ENCODE peak calls at places on chromosomes 1 and 21, in seven cellular contexts. V is brain microvascular endothelial cell; G is PC-9; O is AG10803; X is CD8-positive, alpha-beta T cell; Y is hepatocyte; A is ovary. L is an unnamed sample.

GRCh38 chr1:38815903-38816627 is 43.5 kb downstream of the RRAGC start:
- DNase-seq in X (no peak), A (no peak), G (no peak), Y (no peak), V (no peak), O (no peak), L (no peak)

GRCh38 chr1:11735854-11736745 is at the start of gene AGTRAP:
- DNase-seq in O (peak), A (peak), G (peak), V (peak), Y (peak), X (peak), L (peak)

GRCh38 chr1:78007677-78008341 is 3.1 kb downstream of the DNAJB4 start:
- DNase-seq in A (no peak), X (no peak), Y (no peak), O (no peak), G (no peak), V (no peak), L (no peak)

GRCh38 chr1:169390303-169390702 is 22.3 kb downstream of the BLZF1 start:
- DNase-seq in X (no peak), G (no peak), V (no peak), A (no peak), O (no peak), Y (no peak), L (no peak)

GRCh38 chr1:6409053-6409452 is 10.7 kb downstream of the HES2 start:
- DNase-seq in V (no peak), Y (no peak), O (no peak), X (no peak), G (no peak), A (no peak), L (no peak)

GRCh38 chr1:33903210-33903589 is 39.3 kb downstream of the HMGB4 start:
- DNase-seq in Y (peak), O (peak), V (no peak), A (no peak), X (no peak), G (no peak), L (no peak)

GRCh38 chr1:107896946-107897345 is 68.0 kb downstream of the VAV3 start:
- DNase-seq in A (no peak), X (no peak), G (no peak), O (no peak), V (no peak), Y (no peak), L (no peak)

GRCh38 chr1:94539496-94539895 is 2.1 kb downstream of the F3 start:
- DNase-seq in G (peak), V (peak), A (no peak), X (no peak), O (peak), Y (no peak), L (no peak)

GRCh38 chr1:182716740-182717720 is 32.6 kb upstream of the RGS8 start:
- DNase-seq in V (no peak), A (no peak), X (no peak), Y (no peak), G (no peak), O (no peak), L (no peak)

GRCh38 chr1:198462365-198463025 is 78.0 kb downstream of the ATP6V1G3 start:
- DNase-seq in X (no peak), V (peak), A (no peak), G (no peak), O (peak), Y (no peak), L (no peak)

GRCh38 chr21:28776251-28776650 is 216.4 kb downstream of the LTN1 start:
- DNase-seq in G (no peak), A (no peak), O (peak), Y (no peak), X (no peak), V (peak), L (no peak)

GRCh38 chr1:228082975-228083870 is 715 bp downstream of the ARF1 start:
- DNase-seq in G (no peak), Y (peak), O (peak), X (no peak), A (peak), V (no peak), L (peak)

GRCh38 chr1:7902478-7903084 is 38.1 kb downstream of the TNFRSF9 start:
- DNase-seq in A (peak), O (peak), Y (peak), V (peak), X (peak), G (peak), L (peak)

GRCh38 chr1:156808186-156809030 is 8.2 kb downstream of the SH2D2A start:
- DNase-seq in G (no peak), O (no peak), A (no peak), X (no peak), V (no peak), Y (no peak), L (no peak)

GRCh38 chr1:14800500-14801069 is 202.1 kb downstream of the KAZN start:
- DNase-seq in V (no peak), O (no peak), X (no peak), Y (no peak), A (no peak), G (no peak), L (no peak)

GRCh38 chr1:1324524-1325287 is at the start of the genes CPTP and INTS11:
- DNase-seq in A (peak), G (peak), O (peak), X (peak), Y (peak), V (peak), L (peak)

GRCh38 chr1:67479146-67479891 is 49.1 kb upstream of the SERBP1 start:
- DNase-seq in G (peak), V (no peak), A (peak), O (peak), X (no peak), Y (peak), L (no peak)

GRCh38 chr1:197632651-197633050 is 142.6 kb downstream of the DENND1B start:
- DNase-seq in Y (no peak), V (no peak), G (no peak), O (no peak), A (no peak), X (no peak), L (no peak)

GRCh38 chr1:192235127-192235526 is 76.9 kb downstream of the RGS18 start:
- DNase-seq in X (no peak), G (no peak), Y (no peak), O (no peak), V (peak), A (no peak), L (no peak)
- TF ChIP-seq CTCF in X (no peak), G (no peak), Y (no peak), O (no peak), V (peak), A (no peak), L (no peak)

DNA sequence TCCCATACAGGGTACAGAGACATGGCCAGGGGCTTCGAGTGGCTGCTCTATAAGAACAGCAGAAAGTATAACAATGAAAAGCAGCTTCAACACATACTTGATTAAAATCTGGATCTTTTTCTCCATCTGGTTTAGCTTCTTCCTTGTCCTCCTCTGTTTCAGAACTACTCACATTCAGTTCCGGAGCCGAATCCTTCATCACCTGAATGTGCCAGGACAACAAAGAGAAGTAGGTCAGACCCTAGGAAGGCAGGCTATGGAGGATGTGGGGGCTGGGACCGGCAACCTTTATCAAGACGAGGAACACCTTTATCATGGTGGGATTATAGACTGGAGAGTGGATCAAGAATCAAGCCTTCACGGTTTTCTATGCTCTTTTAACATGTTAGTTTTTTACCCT is 32.2 kb upstream of the RAP1GAP start:
- DNase-seq in G (no peak), X (no peak), O (no peak), A (no peak), V (no peak), Y (no peak), L (no peak)
- TF ChIP-seq CTCF in G (no peak), X (no peak), O (no peak), A (no peak), V (no peak), Y (no peak), L (no peak)

GRCh38 chr1:22749919-22750670 is 39.5 kb downstream of the EPHB2 start:
- DNase-seq in V (peak), O (peak), Y (peak), X (no peak), G (peak), A (no peak), L (no peak)

GRCh38 chr1:22749503-22749902 is 38.9 kb downstream of the EPHB2 start:
- DNase-seq in O (no peak), V (no peak), X (no peak), A (no peak), G (no peak), Y (no peak), L (no peak)

GRCh38 chr1:22747735-22748073 is 37.1 kb downstream of the EPHB2 start:
- DNase-seq in A (no peak), O (no peak), Y (no peak), V (no peak), G (no peak), X (no peak), L (no peak)

GRCh38 chr1:22745675-22746585 is 35.3 kb downstream of the EPHB2 start:
- DNase-seq in X (no peak), V (peak), O (peak), A (no peak), G (peak), Y (peak), L (no peak)

DNA sequence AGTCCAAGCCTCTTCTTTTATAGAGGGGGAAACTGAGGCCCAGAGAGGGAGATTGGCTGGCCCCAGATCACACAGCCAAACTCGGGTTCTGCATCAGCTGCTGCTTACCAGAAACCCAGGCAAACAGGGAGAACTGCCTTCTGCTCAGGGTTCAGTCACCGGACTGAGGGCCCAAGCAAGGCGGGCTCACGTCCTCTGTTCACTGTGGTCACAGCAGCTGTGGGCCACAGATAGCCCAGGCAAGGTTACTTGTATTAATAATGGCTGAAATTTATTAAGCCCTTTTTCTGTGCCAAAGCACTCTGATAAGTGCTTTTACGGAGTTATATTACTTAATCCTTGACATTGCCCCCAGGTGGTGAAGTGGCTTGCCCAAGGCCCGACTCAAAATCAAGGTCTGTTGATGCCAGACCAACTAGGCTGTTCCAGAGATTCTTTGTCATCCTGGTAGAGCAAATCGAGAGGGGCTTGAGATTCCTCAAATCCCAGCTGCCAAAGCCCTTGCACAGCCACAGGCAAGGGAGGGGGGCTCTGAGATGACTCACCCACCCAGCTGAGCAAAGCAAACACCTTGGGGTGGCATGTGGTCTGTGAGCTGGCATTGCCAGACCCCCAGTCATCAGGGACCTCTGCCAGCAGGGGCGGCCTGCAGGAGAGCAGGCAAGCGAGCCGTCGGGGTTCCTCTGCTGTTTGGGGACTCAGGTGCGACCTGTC is 36.5 kb downstream of the EPHB2 start:
- DNase-seq in A (no peak), G (peak), Y (no peak), O (peak), V (peak), X (no peak), L (no peak)
- TF ChIP-seq CTCF in A (no peak), G (no peak), Y (no peak), O (no peak), V (peak), X (no peak), L (no peak)

GRCh38 chr1:27027575-27028250 is 15.1 kb upstream of the TENT5B start:
- DNase-seq in A (no peak), X (no peak), O (no peak), G (no peak), Y (peak), V (no peak), L (no peak)

GRCh38 chr1:27029517-27029916 is 16.9 kb upstream of the TENT5B start:
- DNase-seq in X (no peak), O (no peak), Y (no peak), G (no peak), V (no peak), A (no peak), L (no peak)

GRCh38 chr1:27033059-27033746 is 20.6 kb upstream of the TENT5B start:
- DNase-seq in V (no peak), X (no peak), A (no peak), O (no peak), Y (no peak), G (peak), L (no peak)

GRCh38 chr1:27032119-27032461 is 19.4 kb upstream of the TENT5B start:
- DNase-seq in V (no peak), Y (no peak), G (no peak), O (no peak), X (no peak), A (no peak), L (no peak)

GRCh38 chr1:27031235-27032118 is 18.8 kb upstream of the TENT5B start:
- DNase-seq in V (peak), Y (peak), A (peak), O (peak), G (peak), X (no peak), L (no peak)
- TF ChIP-seq CTCF in V (no peak), Y (no peak), A (no peak), O (no peak), G (no peak), X (no peak), L (no peak)

DNA sequence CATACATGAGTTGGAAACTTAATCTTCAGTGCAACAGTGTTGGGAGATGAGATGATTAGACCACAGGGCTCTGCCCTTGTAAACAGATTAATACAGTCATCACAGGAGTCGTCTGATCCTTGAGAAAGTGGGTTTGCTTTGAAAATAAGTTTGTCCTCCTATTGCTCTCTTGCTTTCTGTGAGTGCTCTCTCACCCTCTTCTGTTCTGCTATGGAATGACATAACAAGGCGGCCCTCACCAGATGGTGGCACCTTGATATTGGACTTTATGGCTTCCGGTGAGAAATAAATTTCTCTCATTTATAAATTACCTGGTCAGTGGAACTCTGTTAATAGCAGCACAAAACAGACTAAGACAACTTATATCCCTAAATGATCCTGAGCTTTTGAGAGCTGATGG is 353.6 kb downstream of the BRINP3 start:
- DNase-seq in V (no peak), O (no peak), A (no peak), X (no peak), G (no peak), Y (no peak), L (no peak)
- TF ChIP-seq CTCF in V (peak), O (no peak), A (no peak), X (no peak), G (no peak), Y (no peak), L (no peak)